ENCODE peak calls at places on chromosomes 6 and 20, in six cellular contexts. D is upper lobe of right lung, Q is astrocyte, B is adrenal gland, W is B cell, P is mesothelial cell of epicardium. V is an unnamed sample.

GRCh38 chr20:35263609-35264223 is 14.2 kb downstream of the MMP24OS start:
- DNase-seq in W (no peak), B (no peak), D (peak; percentile 87), Q (no peak), P (no peak), V (no peak)

GRCh38 chr20:50351541-50351940 is 158.6 kb upstream of the PTPN1 start:
- DNase-seq in D (no peak), W (no peak), P (no peak), B (no peak), Q (no peak), V (no peak)

GRCh38 chr6:159065751-159066329 is 21.0 kb upstream of the TAGAP start:
- DNase-seq in Q (no peak), W (no peak), D (no peak), P (no peak), B (no peak), V (no peak)

GRCh38 chr6:14721103-14721758 is 524.6 kb upstream of the JARID2 start:
- DNase-seq in W (no peak), Q (peak; percentile 23), P (no peak), B (no peak), D (no peak), V (no peak)

GRCh38 chr6:149347067-149347466 is 29.6 kb downstream of the TAB2 start:
- DNase-seq in Q (peak; percentile 78), D (no peak), W (no peak), P (no peak), B (no peak), V (no peak)

GRCh38 chr20:39961667-39962066 is 727.4 kb downstream of the MAFB start:
- DNase-seq in B (no peak), Q (no peak), D (no peak), P (no peak), W (no peak), V (no peak)

GRCh38 chr20:54237544-54237943 is 29.7 kb downstream of the PFDN4 start:
- DNase-seq in Q (no peak), W (no peak), D (no peak), P (no peak), B (no peak), V (no peak)

GRCh38 chr6:11380969-11381744 is 148.7 kb upstream of the NEDD9 start:
- DNase-seq in W (no peak), P (no peak), Q (peak; percentile 45), D (no peak), B (no peak), V (no peak)

GRCh38 chr20:50187403-50188051 is 3.1 kb upstream of the CEBPB start:
- DNase-seq in P (no peak), W (no peak), B (peak; percentile 60), D (peak; percentile 74), Q (peak; percentile 51), V (no peak)

GRCh38 chr6:169252805-169253189 is 849 bp downstream of the THBS2 start:
- DNase-seq in B (no peak), W (no peak), P (no peak), Q (peak; percentile 38), D (no peak), V (no peak)

GRCh38 chr6:150231456-150231855 is 88.6 kb downstream of the PPP1R14C start:
- DNase-seq in W (no peak), D (no peak), B (no peak), P (no peak), Q (peak; percentile 77), V (no peak)

GRCh38 chr20:20780127-20780822 is 67.8 kb upstream of the RALGAPA2 start:
- DNase-seq in Q (no peak), W (no peak), D (peak; percentile 94), P (no peak), B (no peak), V (no peak)

GRCh38 chr6:30767158-30767943 is 23.0 kb upstream of the IER3 start:
- DNase-seq in W (no peak), P (no peak), D (no peak), Q (no peak), B (no peak), V (no peak)

GRCh38 chr6:44530209-44530909 is 142.9 kb downstream of the CDC5L start:
- DNase-seq in B (no peak), D (no peak), P (no peak), Q (no peak), W (no peak), V (no peak)

GRCh38 chr20:54347216-54347833 is 128.1 kb upstream of the DOK5 start:
- DNase-seq in B (no peak), P (no peak), W (no peak), D (no peak), Q (no peak), V (no peak)

GRCh38 chr6:152595507-152595906 is 41.7 kb downstream of the SYNE1 start:
- DNase-seq in P (no peak), B (no peak), Q (no peak), D (no peak), W (no peak), V (no peak)

GRCh38 chr6:19472168-19472567 is 365.0 kb upstream of the ID4 start:
- DNase-seq in P (no peak), D (no peak), Q (peak; percentile 97), W (no peak), B (no peak), V (no peak)

GRCh38 chr20:5741089-5741488 is 9.1 kb upstream of the SHLD1 start:
- DNase-seq in B (peak; percentile 62), Q (peak; percentile 65), D (no peak), W (no peak), P (no peak), V (no peak)

GRCh38 chr20:22861990-22862389 is 173.1 kb upstream of the SSTR4 start:
- DNase-seq in P (no peak), Q (no peak), B (peak; percentile 28), W (no peak), D (no peak), V (no peak)

GRCh38 chr6:46586896-46587295 is 65.7 kb downstream of the CYP39A1 start:
- DNase-seq in D (no peak), P (no peak), W (no peak), B (no peak), Q (no peak), V (no peak)

GRCh38 chr6:46590765-46591164 is 61.9 kb downstream of the CYP39A1 start:
- DNase-seq in Q (no peak), P (no peak), W (no peak), D (no peak), B (no peak), V (no peak)

DNA sequence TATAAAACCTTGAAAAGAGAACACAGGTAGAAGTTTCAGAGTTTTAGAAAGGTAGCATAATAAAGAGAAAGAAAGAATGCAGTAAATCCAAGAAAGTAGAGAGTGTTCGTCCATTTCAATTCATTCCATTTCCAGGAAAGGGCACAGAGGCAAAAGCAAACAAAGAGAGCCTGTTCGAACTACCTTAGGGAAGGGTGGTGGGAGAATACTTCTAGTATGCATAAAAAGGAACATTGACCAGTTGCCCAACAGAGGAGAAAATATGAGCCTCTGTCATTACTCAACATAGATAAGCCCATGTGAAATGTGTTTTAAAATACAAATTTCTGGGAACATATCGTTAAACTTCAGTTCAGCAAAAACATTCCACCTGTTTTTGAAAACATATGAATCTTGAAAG is 60.6 kb downstream of the CYP39A1 start:
- DNase-seq in D (no peak), B (no peak), Q (no peak), P (no peak), W (no peak), V (no peak)
- TF ChIP-seq CTCF in D (no peak), B (no peak), Q (no peak), P (no peak), W (no peak), V (no peak)

GRCh38 chr6:5141046-5141445 is 55.9 kb downstream of the PPP1R3G start:
- DNase-seq in B (no peak), W (no peak), D (no peak), Q (no peak), P (no peak), V (no peak)

GRCh38 chr6:5146396-5146795 is 61.3 kb downstream of the PPP1R3G start:
- DNase-seq in Q (no peak), B (no peak), P (no peak), D (no peak), W (no peak), V (no peak)

GRCh38 chr6:5142915-5143314 is 57.8 kb downstream of the PPP1R3G start:
- DNase-seq in W (no peak), P (no peak), D (no peak), B (no peak), Q (no peak), V (no peak)

GRCh38 chr6:5142131-5142530 is 57.0 kb downstream of the PPP1R3G start:
- DNase-seq in Q (no peak), D (no peak), B (no peak), W (no peak), P (no peak), V (no peak)

DNA sequence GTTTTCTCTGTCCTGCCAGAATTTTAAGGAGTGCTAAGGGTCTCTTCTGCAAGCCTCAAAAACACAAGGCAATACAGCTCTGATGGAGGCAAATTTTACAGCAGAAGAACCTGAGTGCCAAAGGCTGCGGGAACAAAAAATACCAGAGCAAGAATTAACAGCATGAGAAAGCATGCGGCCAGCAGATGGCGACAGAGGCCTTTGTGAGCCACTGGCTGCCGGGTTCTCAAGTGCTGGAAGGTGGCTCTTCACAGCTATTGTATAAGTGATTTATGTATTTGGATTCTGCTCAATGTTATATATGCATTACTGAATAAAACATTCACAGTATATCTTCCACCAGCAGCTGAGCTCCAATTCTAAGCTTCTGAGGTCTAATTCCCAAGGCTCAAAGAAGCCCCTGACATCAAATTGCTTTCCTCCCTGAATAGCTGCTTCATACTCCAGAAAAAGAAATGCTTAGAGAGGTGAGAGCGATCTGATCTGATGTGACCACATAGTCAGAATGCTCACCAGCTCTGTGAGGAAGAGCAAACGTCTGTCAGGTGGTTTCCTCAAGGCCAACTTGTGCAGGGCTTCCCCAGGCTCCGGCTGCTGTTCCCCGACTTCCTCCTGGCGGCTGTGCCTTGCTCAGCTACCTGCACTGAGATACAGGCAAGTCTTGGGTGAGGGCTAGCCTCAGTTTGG is 58.6 kb downstream of the PPP1R3G start:
- DNase-seq in D (peak; percentile 88), W (peak; percentile 70), Q (peak; percentile 33), P (peak; percentile 66), B (peak; percentile 87), V (peak; percentile 86)
- TF ChIP-seq CTCF in D (peak; percentile 96), W (peak; percentile 96), Q (peak; percentile 93), P (peak; percentile 92), B (peak; percentile 92), V (peak; percentile 96)

DNA sequence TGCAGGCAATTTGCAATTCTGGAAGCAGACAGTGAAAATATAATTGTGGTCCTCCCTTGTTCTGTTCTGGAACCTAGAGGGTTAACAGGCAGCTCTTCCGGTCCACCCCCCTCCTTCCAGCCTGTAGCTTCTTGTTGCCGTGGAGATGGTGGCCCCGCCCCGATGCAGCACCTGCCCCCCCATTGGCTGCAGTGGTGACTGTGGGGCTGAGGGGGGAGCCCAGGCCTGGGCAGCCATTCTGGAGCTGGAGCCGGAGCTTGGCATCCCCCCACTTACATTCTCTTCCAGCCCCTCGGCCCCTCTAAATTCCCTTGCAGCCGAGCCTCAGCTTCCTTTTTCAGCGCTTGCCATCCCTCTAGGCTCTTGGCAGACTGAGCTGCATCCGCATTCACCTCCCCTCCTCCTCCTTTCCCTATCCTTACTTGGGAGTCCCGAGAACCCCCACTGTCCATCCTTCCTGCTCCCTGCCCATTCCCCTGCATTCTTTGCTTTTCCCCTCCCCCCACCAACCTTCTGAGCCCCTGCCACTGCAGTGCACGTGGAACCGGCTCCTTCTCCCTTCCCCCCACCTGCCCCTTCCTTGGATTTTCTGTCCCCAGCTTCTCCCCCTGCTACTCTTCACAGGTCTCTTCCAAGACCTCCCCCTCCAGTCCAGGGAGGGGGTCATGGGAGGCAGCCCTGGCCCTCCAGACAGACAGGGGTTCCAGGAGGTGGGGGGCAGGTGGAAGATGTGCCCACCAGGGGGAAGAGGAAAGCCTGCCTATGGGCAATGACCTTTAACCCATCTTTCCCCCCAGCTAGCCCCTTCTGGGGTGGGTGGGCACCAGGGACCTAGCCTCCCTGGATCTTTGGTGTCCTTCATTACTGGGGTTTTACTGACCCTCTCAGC is 11.4 kb downstream of the SYNGAP1 start:
- DNase-seq in P (no peak), B (peak; percentile 58), Q (peak; percentile 45), D (no peak), W (peak; percentile 96), V (peak; percentile 70)
- TF ChIP-seq CTCF in P (no peak), B (no peak), Q (no peak), D (no peak), W (no peak), V (no peak)

GRCh38 chr20:4470375-4470774 is 251.3 kb upstream of the PRND start:
- DNase-seq in P (no peak), Q (peak; percentile 78), B (no peak), W (no peak), D (no peak), V (no peak)
- TF ChIP-seq CTCF in P (no peak), Q (no peak), B (no peak), W (no peak), D (no peak), V (no peak)